ENCODE peak calls at places on chromosomes 12 and 14, in six cellular contexts. G, J, K, I, L and X are unnamed samples.

GRCh38 chr14:75070383-75070782 is 942 bp downstream of the ZC2HC1C start:
- DNase-seq in I (no peak), J (peak; percentile 76), K (no peak), L (no peak), G (peak; percentile 81), X (no peak)

GRCh38 chr14:42927313-42927712 is 1320.6 kb downstream of the LRFN5 start:
- DNase-seq in G (no peak), I (no peak), L (no peak), K (no peak), J (no peak), X (no peak)

GRCh38 chr12:7907009-7907408 is 29.0 kb downstream of the SLC2A3 start:
- DNase-seq in I (no peak), J (peak; percentile 46), L (no peak), G (peak; percentile 70), K (peak; percentile 39), X (peak; percentile 44)

GRCh38 chr14:95538801-95539509 is 4.1 kb downstream of the GLRX5 start:
- DNase-seq in L (no peak), J (no peak), I (no peak), K (no peak), G (no peak), X (no peak)

GRCh38 chr14:82403972-82404371 is 870.3 kb upstream of the SEL1L start:
- DNase-seq in I (no peak), G (no peak), J (no peak), L (no peak), K (no peak), X (no peak)

GRCh38 chr12:24864796-24865125 is 84.1 kb downstream of the BCAT1 start:
- DNase-seq in J (no peak), I (no peak), L (no peak), K (no peak), G (peak; percentile 19), X (peak; percentile 46)

GRCh38 chr12:27297576-27297975 is 35.1 kb upstream of the BMAL2 start:
- DNase-seq in K (no peak), J (no peak), G (no peak), L (no peak), I (no peak), X (peak; percentile 32)

GRCh38 chr12:47767197-47767724 is 5.8 kb upstream of the SLC48A1 start:
- DNase-seq in J (peak; percentile 59), K (peak; percentile 67), I (no peak), L (no peak), G (peak; percentile 65), X (peak; percentile 63)

GRCh38 chr14:63735720-63736119 is 7.9 kb upstream of the SGPP1 start:
- DNase-seq in I (no peak), K (peak; percentile 61), L (no peak), J (no peak), G (no peak), X (no peak)

DNA sequence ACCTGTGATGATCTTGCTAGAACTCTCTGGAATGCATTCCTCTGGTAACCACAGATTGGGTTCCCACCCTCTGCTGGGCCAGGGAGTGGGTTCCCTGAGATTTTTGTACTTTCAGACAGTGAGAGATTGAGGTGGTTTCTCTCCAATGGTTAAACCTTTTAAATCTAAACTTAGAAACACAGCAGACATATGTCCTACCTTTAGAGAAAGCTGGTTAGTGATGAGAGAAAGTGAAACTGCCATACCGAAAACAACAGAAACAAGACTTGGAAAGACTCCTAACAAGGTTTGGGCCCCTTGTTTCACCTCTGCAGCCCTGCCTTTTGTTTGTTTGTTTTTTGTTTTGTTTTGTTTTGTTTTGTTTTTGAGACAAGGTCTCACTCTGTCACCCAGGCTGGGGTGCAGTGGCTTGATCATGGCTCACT is 9.7 kb upstream of the SGPP1 start:
- DNase-seq in J (peak; percentile 6), K (no peak), L (no peak), G (no peak), I (no peak), X (no peak)
- H3K4me3 ChIP-seq in J (no peak overlapping the region), K (no peak overlapping the region), L (no peak overlapping the region), G (no peak overlapping the region), I (no peak overlapping the region), X (no peak overlapping the region)

GRCh38 chr12:54337854-54338650 is 13.1 kb downstream of the COPZ1 start:
- DNase-seq in G (no peak), J (peak; percentile 54), I (no peak), K (no peak), L (no peak), X (no peak)
- TF ChIP-seq CTCF in G (no peak), J (peak; percentile 23), I (no peak), K (no peak), L (no peak), X (peak; percentile 3)

GRCh38 chr12:125314051-125314882 is 249.0 kb downstream of the AACS start:
- DNase-seq in K (no peak), G (no peak), J (peak; percentile 12), L (no peak), I (no peak), X (no peak)
- H3K4me3 ChIP-seq in K (no peak overlapping the region), G (no peak overlapping the region), J (no peak overlapping the region), L (no peak overlapping the region), I (no peak overlapping the region), X (no peak overlapping the region)

GRCh38 chr12:121918679-121919038 is 267 bp downstream of the CFAP251 start:
- DNase-seq in K (no peak), I (no peak), L (no peak), G (no peak), J (no peak), X (no peak)

GRCh38 chr12:121917950-121918678 is at the start of gene CFAP251:
- DNase-seq in I (no peak), K (peak; percentile 99), G (peak; percentile 69), L (peak; percentile 96), J (peak; percentile 41), X (peak; percentile 86)

GRCh38 chr12:121921106-121921505 is 2.7 kb downstream of the CFAP251 start:
- DNase-seq in I (no peak), K (no peak), G (no peak), L (no peak), J (no peak), X (no peak)

GRCh38 chr12:121915841-121916321 is 2.5 kb upstream of the CFAP251 start:
- DNase-seq in J (peak; percentile 42), K (no peak), G (peak; percentile 64), I (no peak), L (no peak), X (peak; percentile 68)

DNA sequence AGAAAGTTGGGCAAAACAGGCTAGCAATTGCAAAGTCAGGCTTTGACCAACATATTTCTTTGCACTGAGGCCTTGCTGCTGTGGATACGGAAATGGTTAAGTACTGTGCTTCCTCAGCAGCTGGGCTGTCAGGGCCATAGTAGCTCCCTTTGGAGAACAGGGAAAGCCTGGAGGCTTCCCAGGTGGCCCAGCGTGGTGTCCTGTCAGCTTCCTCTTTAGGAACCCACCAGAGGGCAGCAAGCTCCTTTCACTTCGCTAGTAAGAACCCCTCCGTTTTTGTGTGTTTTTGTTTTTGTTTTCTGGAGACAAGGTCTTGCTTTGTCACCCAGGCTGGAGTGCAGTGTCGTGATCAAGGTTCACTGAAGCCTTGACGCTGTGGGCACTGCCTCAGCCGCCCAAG is 1.7 kb upstream of the CFAP251 start:
- DNase-seq in K (no peak), J (peak; percentile 47), G (peak; percentile 67), I (no peak), L (no peak), X (peak; percentile 65)
- TF ChIP-seq CTCF in K (no peak), J (peak; percentile 42), G (peak; percentile 32), I (peak; percentile 63), L (peak; percentile 14), X (peak; percentile 23)

GRCh38 chr12:34604227-34604626 is 581.9 kb downstream of the ALG10 start:
- DNase-seq in J (no peak), I (no peak), G (no peak), K (no peak), L (peak; percentile 16), X (no peak)

GRCh38 chr12:34604631-34605509 is 582.6 kb downstream of the ALG10 start:
- DNase-seq in K (no peak), I (no peak), G (no peak), L (peak; percentile 23), J (no peak), X (no peak)

GRCh38 chr12:34605955-34606748 is 583.9 kb downstream of the ALG10 start:
- DNase-seq in J (no peak), I (no peak), K (no peak), G (no peak), L (no peak), X (no peak)

GRCh38 chr12:34606749-34607519 is 584.6 kb downstream of the ALG10 start:
- DNase-seq in G (no peak), L (peak; percentile 29), I (no peak), J (no peak), K (no peak), X (no peak)

GRCh38 chr12:34605510-34605887 is 583.2 kb downstream of the ALG10 start:
- DNase-seq in G (no peak), L (no peak), K (no peak), I (no peak), J (no peak), X (no peak)
- H3K4me3 ChIP-seq in G (no peak overlapping the region), L (no peak overlapping the region), K (no peak overlapping the region), I (no peak overlapping the region), J (no peak overlapping the region), X (no peak overlapping the region)